ENCODE peak calls at places on chromosomes 7 and 10, in four cellular contexts. E, D, F and Z are unnamed samples.

GRCh38 chr7:149279111-149279743 is 17.2 kb downstream of the ZNF783 start:
- DNase-seq in E (no peak), D (no peak), F (no peak), Z (no peak)

GRCh38 chr10:62818426-62819011 is 2.4 kb upstream of the EGR2 start:
- DNase-seq in E (peak; percentile 89), D (no peak), F (peak; percentile 48), Z (peak; percentile 65)

GRCh38 chr10:121406823-121407545 is 191.3 kb downstream of the FGFR2 start:
- DNase-seq in E (no peak), D (no peak), F (no peak), Z (no peak)

GRCh38 chr10:6987536-6987945 is 407.5 kb upstream of the PRKCQ start:
- DNase-seq in E (no peak), D (no peak), F (no peak), Z (no peak)

GRCh38 chr10:101021692-101022251 is 9.2 kb downstream of the PDZD7 start:
- DNase-seq in E (no peak), D (no peak), F (no peak), Z (no peak)

GRCh38 chr7:71206183-71206582 is 74.2 kb downstream of the GALNT17 start:
- DNase-seq in E (no peak), D (no peak), F (no peak), Z (no peak)

GRCh38 chr7:140679186-140679585 is 6.4 kb downstream of the ADCK2 start:
- DNase-seq in E (peak; percentile 48), D (peak; percentile 8), F (no peak), Z (no peak)

GRCh38 chr7:135856356-135857144 is 107.9 kb upstream of the FAM180A start:
- DNase-seq in E (no peak), D (no peak), F (no peak), Z (no peak)

GRCh38 chr10:58771850-58772249 is 259.2 kb downstream of the BICC1 start:
- DNase-seq in E (no peak), D (no peak), F (no peak), Z (no peak)

GRCh38 chr7:3164363-3164762 is 120.7 kb upstream of the CARD11 start:
- DNase-seq in E (no peak), D (peak; percentile 69), F (peak; percentile 41), Z (no peak)

GRCh38 chr10:59283456-59284082 is 78.8 kb downstream of the FAM13C start:
- DNase-seq in E (no peak), D (no peak), F (peak; percentile 7), Z (no peak)

GRCh38 chr7:100167912-100168323 is 499 bp downstream of the GAL3ST4 start:
- DNase-seq in E (peak; percentile 52), D (no peak), F (no peak), Z (peak; percentile 75)
- TF ChIP-seq POLR2A in E (no peak), D (no peak), F (no peak), Z (no peak)

DNA sequence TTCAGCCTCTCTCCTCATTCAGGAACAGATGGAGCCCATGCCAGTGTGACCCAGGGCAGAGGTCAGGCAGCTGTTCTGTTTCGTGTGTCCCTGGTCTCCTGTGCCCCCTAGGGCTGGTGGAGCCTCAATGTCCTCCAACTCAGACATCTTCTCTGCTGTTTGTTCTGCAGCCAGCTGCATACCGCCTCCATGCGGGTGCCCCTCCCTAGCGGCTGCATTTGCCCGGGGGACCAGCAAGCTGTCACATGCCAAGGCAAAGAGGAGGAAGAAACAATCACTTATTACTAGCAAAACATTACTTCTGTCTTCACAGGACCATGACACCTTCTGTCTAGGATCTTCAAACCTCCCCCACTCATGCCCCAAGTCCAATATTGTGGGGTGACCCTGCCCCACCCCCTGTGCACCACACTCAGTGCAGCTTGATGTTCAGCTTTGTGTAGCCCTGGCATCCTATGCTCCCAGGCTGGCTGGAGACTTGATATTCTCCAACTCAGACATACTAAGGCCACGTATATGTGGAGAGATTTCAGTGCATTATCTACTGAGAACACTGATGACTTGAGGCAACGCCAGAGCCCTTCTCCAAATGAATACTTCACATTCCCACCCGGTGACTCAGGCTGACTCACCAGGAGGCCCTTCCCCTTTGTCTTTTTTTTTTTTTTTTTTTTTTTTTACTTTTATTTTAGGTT is 188.9 kb downstream of the SKIDA1 start:
- DNase-seq in E (no peak), D (no peak), F (peak; percentile 35), Z (peak; percentile 73)
- TF ChIP-seq POLR2A in E (no peak), D (no peak), F (no peak), Z (no peak)

GRCh38 chr10:4851176-4851575 is 25.2 kb downstream of the AKR1E2 start:
- DNase-seq in E (no peak), D (no peak), F (no peak), Z (no peak)

GRCh38 chr10:4851846-4852245 is 25.8 kb downstream of the AKR1E2 start:
- DNase-seq in E (no peak), D (peak; percentile 91), F (peak; percentile 76), Z (no peak)

GRCh38 chr10:4849555-4850242 is 23.7 kb downstream of the AKR1E2 start:
- DNase-seq in E (peak; percentile 93), D (peak; percentile 96), F (peak; percentile 96), Z (peak; percentile 92)

GRCh38 chr10:4849042-4849402 is 23.0 kb downstream of the AKR1E2 start:
- DNase-seq in E (no peak), D (no peak), F (no peak), Z (peak; percentile 68)

GRCh38 chr10:4850400-4850799 is 24.4 kb downstream of the AKR1E2 start:
- DNase-seq in E (no peak), D (no peak), F (no peak), Z (no peak)
- TF ChIP-seq POLR2A in E (no peak), D (no peak), F (no peak), Z (no peak)

GRCh38 chr7:593324-594115 is 73.9 kb upstream of the PDGFA start:
- DNase-seq in E (no peak), D (no peak), F (no peak), Z (no peak)
- TF ChIP-seq POLR2A in E (no peak), D (no peak), F (no peak), Z (no peak)

GRCh38 chr7:92557249-92557648 is 28.7 kb downstream of the RBM48 start:
- DNase-seq in E (no peak), D (no peak), F (no peak), Z (no peak)
- TF ChIP-seq POLR2A in E (no peak), D (no peak), F (no peak), Z (no peak)

GRCh38 chr7:137986252-137987010 is 15.5 kb downstream of the CREB3L2 start:
- DNase-seq in E (no peak), D (peak; percentile 35), F (peak; percentile 27), Z (peak; percentile 23)
- TF ChIP-seq POLR2A in E (no peak), D (no peak), F (no peak), Z (no peak)